ENCODE peak calls at places on chromosomes 5 and 9, in six cellular contexts. One of them, this sample, is unnamed.

GRCh38 chr5:964821-965220 is 43.8 kb upstream of the NKD2 start:
- DNase-seq in H7: no peak
- DNase-seq in PC-3: no peak
- DNase-seq in retina: peak
- DNase-seq in head of caudate nucleus: no peak
- DNase-seq in left lung: no peak
- DNase-seq in this sample: no peak

GRCh38 chr5:167478156-167478555 is 813.3 kb upstream of the WWC1 start:
- DNase-seq in H7: no peak
- DNase-seq in PC-3: no peak
- DNase-seq in retina: no peak
- DNase-seq in head of caudate nucleus: no peak
- DNase-seq in left lung: no peak
- DNase-seq in this sample: no peak

GRCh38 chr5:167232675-167233074 is 1058.8 kb upstream of the WWC1 start:
- DNase-seq in H7: no peak
- DNase-seq in PC-3: no peak
- DNase-seq in retina: no peak
- DNase-seq in head of caudate nucleus: no peak
- DNase-seq in left lung: no peak
- DNase-seq in this sample: no peak

GRCh38 chr5:110900829-110901228 is 162.0 kb downstream of the SLC25A46 start:
- DNase-seq in H7: no peak
- DNase-seq in PC-3: peak
- DNase-seq in retina: no peak
- DNase-seq in head of caudate nucleus: no peak
- DNase-seq in left lung: no peak
- DNase-seq in this sample: no peak

GRCh38 chr9:126805546-126806262 is 864 bp downstream of the ZBTB43 start:
- DNase-seq in H7: no peak
- DNase-seq in PC-3: peak
- DNase-seq in retina: peak
- DNase-seq in head of caudate nucleus: no peak
- DNase-seq in left lung: peak
- DNase-seq in this sample: peak

GRCh38 chr9:92746567-92747458 is 17.8 kb downstream of the BICD2 start:
- DNase-seq in H7: no peak
- DNase-seq in PC-3: no peak
- DNase-seq in retina: no peak
- DNase-seq in head of caudate nucleus: no peak
- DNase-seq in left lung: no peak
- DNase-seq in this sample: no peak

GRCh38 chr9:128408963-128409431 is 11.7 kb upstream of the CERCAM start:
- DNase-seq in H7: peak
- DNase-seq in PC-3: no peak
- DNase-seq in retina: peak
- DNase-seq in head of caudate nucleus: peak
- DNase-seq in left lung: no peak
- DNase-seq in this sample: peak

GRCh38 chr9:118652258-118652657 is 717.0 kb downstream of the BRINP1 start:
- DNase-seq in H7: no peak
- DNase-seq in PC-3: no peak
- DNase-seq in retina: no peak
- DNase-seq in head of caudate nucleus: no peak
- DNase-seq in left lung: no peak
- DNase-seq in this sample: no peak

GRCh38 chr9:128611600-128612394 is 44.9 kb downstream of the DYNC2I2 start:
- DNase-seq in H7: no peak
- DNase-seq in PC-3: no peak
- DNase-seq in retina: no peak
- DNase-seq in head of caudate nucleus: no peak
- DNase-seq in left lung: no peak
- DNase-seq in this sample: no peak

GRCh38 chr5:74639538-74640449 is 734 bp downstream of the ENC1 start:
- DNase-seq in H7: peak
- DNase-seq in PC-3: peak
- DNase-seq in retina: peak
- DNase-seq in head of caudate nucleus: peak
- DNase-seq in left lung: no peak
- DNase-seq in this sample: peak

GRCh38 chr5:56910123-56910951 is 941 bp downstream of the SETD9 start:
- DNase-seq in H7: peak
- DNase-seq in PC-3: no peak
- DNase-seq in retina: no peak
- DNase-seq in head of caudate nucleus: peak
- DNase-seq in left lung: peak
- DNase-seq in this sample: peak

GRCh38 chr5:101370240-101370639 is 467.2 kb upstream of the ST8SIA4 start:
- DNase-seq in H7: no peak
- DNase-seq in PC-3: no peak
- DNase-seq in retina: peak
- DNase-seq in head of caudate nucleus: no peak
- DNase-seq in left lung: no peak
- DNase-seq in this sample: no peak

GRCh38 chr9:33374190-33374589 is 28.2 kb downstream of the AQP7 start:
- DNase-seq in H7: no peak
- DNase-seq in PC-3: no peak
- DNase-seq in retina: no peak
- DNase-seq in head of caudate nucleus: no peak
- DNase-seq in left lung: no peak
- DNase-seq in this sample: no peak

GRCh38 chr5:89847743-89848142 is 561.8 kb downstream of the CETN3 start:
- DNase-seq in H7: no peak
- DNase-seq in PC-3: peak
- DNase-seq in retina: no peak
- DNase-seq in head of caudate nucleus: no peak
- DNase-seq in left lung: no peak
- DNase-seq in this sample: no peak

GRCh38 chr5:100840364-100840763 is 62.7 kb downstream of the ST8SIA4 start:
- DNase-seq in H7: no peak
- DNase-seq in PC-3: peak
- DNase-seq in retina: no peak
- DNase-seq in head of caudate nucleus: no peak
- DNase-seq in left lung: no peak
- DNase-seq in this sample: no peak

GRCh38 chr9:133683494-133684460 is 47.6 kb downstream of the DBH start:
- DNase-seq in H7: no peak
- DNase-seq in PC-3: no peak
- DNase-seq in retina: no peak
- DNase-seq in head of caudate nucleus: no peak
- DNase-seq in left lung: no peak
- DNase-seq in this sample: no peak

GRCh38 chr9:95570646-95571045 is 53.9 kb upstream of the PTCH1 start:
- DNase-seq in H7: peak
- DNase-seq in PC-3: no peak
- DNase-seq in retina: peak
- DNase-seq in head of caudate nucleus: no peak
- DNase-seq in left lung: no peak
- DNase-seq in this sample: no peak

GRCh38 chr9:110969971-110970381 is 68.3 kb downstream of the LPAR1 start:
- DNase-seq in H7: no peak
- DNase-seq in PC-3: peak
- DNase-seq in retina: no peak
- DNase-seq in head of caudate nucleus: no peak
- DNase-seq in left lung: no peak
- DNase-seq in this sample: no peak

GRCh38 chr9:6153425-6153824 is 62.2 kb upstream of the IL33 start:
- DNase-seq in H7: no peak
- DNase-seq in PC-3: peak
- DNase-seq in retina: no peak
- DNase-seq in head of caudate nucleus: no peak
- DNase-seq in left lung: no peak
- DNase-seq in this sample: no peak

GRCh38 chr9:26919698-26920097 is 27.1 kb upstream of the CAAP1 start:
- DNase-seq in H7: no peak
- DNase-seq in PC-3: no peak
- DNase-seq in retina: no peak
- DNase-seq in head of caudate nucleus: no peak
- DNase-seq in left lung: no peak
- DNase-seq in this sample: no peak

GRCh38 chr5:125634242-125634835 is 788.9 kb upstream of the GRAMD2B start:
- DNase-seq in H7: no peak
- DNase-seq in PC-3: peak
- DNase-seq in retina: peak
- DNase-seq in head of caudate nucleus: no peak
- DNase-seq in left lung: no peak
- DNase-seq in this sample: no peak

GRCh38 chr9:132175431-132175830 is 13.6 kb downstream of the NTNG2 start:
- DNase-seq in H7: no peak
- DNase-seq in PC-3: no peak
- DNase-seq in retina: no peak
- DNase-seq in head of caudate nucleus: no peak
- DNase-seq in left lung: no peak
- DNase-seq in this sample: no peak

GRCh38 chr5:2756211-2756746 is 4.8 kb upstream of the IRX2 start:
- DNase-seq in H7: peak
- DNase-seq in PC-3: peak
- DNase-seq in retina: peak
- DNase-seq in head of caudate nucleus: no peak
- DNase-seq in left lung: peak
- DNase-seq in this sample: no peak

GRCh38 chr9:120481842-120482241 is 98.1 kb downstream of the CDK5RAP2 start:
- DNase-seq in H7: no peak
- DNase-seq in PC-3: no peak
- DNase-seq in retina: no peak
- DNase-seq in head of caudate nucleus: no peak
- DNase-seq in left lung: no peak
- DNase-seq in this sample: no peak

GRCh38 chr5:38453506-38453905 is 102.9 kb downstream of the LIFR start:
- DNase-seq in H7: no peak
- DNase-seq in PC-3: no peak
- DNase-seq in retina: no peak
- DNase-seq in head of caudate nucleus: no peak
- DNase-seq in left lung: no peak
- DNase-seq in this sample: peak

GRCh38 chr5:142439208-142439607 is 114.4 kb upstream of the SPRY4 start:
- DNase-seq in H7: no peak
- DNase-seq in PC-3: no peak
- DNase-seq in retina: no peak
- DNase-seq in head of caudate nucleus: no peak
- DNase-seq in left lung: no peak
- DNase-seq in this sample: no peak

GRCh38 chr9:27333241-27334052 is 36.5 kb upstream of the EQTN start:
- DNase-seq in H7: peak
- DNase-seq in PC-3: peak
- DNase-seq in retina: peak
- DNase-seq in head of caudate nucleus: peak
- DNase-seq in left lung: no peak
- DNase-seq in this sample: peak

GRCh38 chr9:96418920-96419690 is 935 bp upstream of the ZNF367 start:
- DNase-seq in H7: peak
- DNase-seq in PC-3: peak
- DNase-seq in retina: peak
- DNase-seq in head of caudate nucleus: peak
- DNase-seq in left lung: peak
- DNase-seq in this sample: peak

GRCh38 chr5:123119334-123119986 is 30.4 kb downstream of the PRDM6 start:
- DNase-seq in H7: peak
- DNase-seq in PC-3: no peak
- DNase-seq in retina: no peak
- DNase-seq in head of caudate nucleus: no peak
- DNase-seq in left lung: peak
- DNase-seq in this sample: no peak

GRCh38 chr5:142821733-142822487 is 51.7 kb downstream of the ARHGAP26 start:
- DNase-seq in H7: no peak
- DNase-seq in PC-3: peak
- DNase-seq in retina: no peak
- DNase-seq in head of caudate nucleus: no peak
- DNase-seq in left lung: no peak
- DNase-seq in this sample: no peak

GRCh38 chr5:177405805-177406204 is 3.6 kb downstream of the F12 start:
- DNase-seq in H7: no peak
- DNase-seq in PC-3: no peak
- DNase-seq in retina: no peak
- DNase-seq in head of caudate nucleus: no peak
- DNase-seq in left lung: peak
- DNase-seq in this sample: no peak

GRCh38 chr5:40401965-40402364 is 277.8 kb upstream of the PTGER4 start:
- DNase-seq in H7: no peak
- DNase-seq in PC-3: peak
- DNase-seq in retina: peak
- DNase-seq in head of caudate nucleus: no peak
- DNase-seq in left lung: no peak
- DNase-seq in this sample: no peak

GRCh38 chr5:142929602-142930001 is 159.4 kb downstream of the ARHGAP26 start:
- DNase-seq in H7: no peak
- DNase-seq in PC-3: no peak
- DNase-seq in retina: no peak
- DNase-seq in head of caudate nucleus: no peak
- DNase-seq in left lung: peak
- DNase-seq in this sample: no peak

GRCh38 chr9:92151691-92152393 is 36.6 kb upstream of the SPTLC1 start:
- DNase-seq in H7: no peak
- DNase-seq in PC-3: peak
- DNase-seq in retina: no peak
- DNase-seq in head of caudate nucleus: peak
- DNase-seq in left lung: no peak
- DNase-seq in this sample: peak

GRCh38 chr9:98887918-98888510 is 55.7 kb upstream of the COL15A1 start:
- DNase-seq in H7: no peak
- DNase-seq in PC-3: peak
- DNase-seq in retina: no peak
- DNase-seq in head of caudate nucleus: no peak
- DNase-seq in left lung: no peak
- DNase-seq in this sample: no peak

GRCh38 chr5:104967806-104968205 is 1405.2 kb upstream of the NUDT12 start:
- DNase-seq in H7: no peak
- DNase-seq in PC-3: peak
- DNase-seq in retina: no peak
- DNase-seq in head of caudate nucleus: no peak
- DNase-seq in left lung: no peak
- DNase-seq in this sample: no peak

This sample was measured in pons.